ENCODE peak calls at places on chromosomes 5 and 9, in four cellular contexts. E is IMR-90, O is RWPE1, B is WERI-Rb-1. Z is an unnamed sample.

GRCh38 chr5:146606838-146607237 is 90.8 kb upstream of the GPR151 start:
- DNase-seq in E (no peak), O (no peak), B (no peak), Z (no peak)

GRCh38 chr5:44952376-44952775 is 143.6 kb downstream of the MRPS30 start:
- DNase-seq in E (peak; percentile 15), O (peak; percentile 26), B (peak; percentile 16), Z (no peak)

GRCh38 chr9:93127395-93127911 is 6.6 kb downstream of the NINJ1 start:
- DNase-seq in E (no peak), O (no peak), B (no peak), Z (peak; percentile 50)

GRCh38 chr9:34566972-34567371 is 22.6 kb downstream of the CNTFR start:
- DNase-seq in E (no peak), O (no peak), B (no peak), Z (no peak)

GRCh38 chr9:6229604-6230003 is 14.0 kb downstream of the IL33 start:
- DNase-seq in E (peak; percentile 12), O (no peak), B (no peak), Z (no peak)

GRCh38 chr5:44862808-44863207 is 54.1 kb downstream of the MRPS30 start:
- DNase-seq in E (peak; percentile 1), O (peak; percentile 18), B (no peak), Z (no peak)

GRCh38 chr9:138049779-138050471 is 172.3 kb downstream of the CACNA1B start:
- DNase-seq in E (no peak), O (no peak), B (no peak), Z (peak; percentile 38)

GRCh38 chr5:172773481-172774469 is 2.8 kb upstream of the DUSP1 start:
- DNase-seq in E (peak; percentile 51), O (no peak), B (peak; percentile 64), Z (peak; percentile 71)

GRCh38 chr9:27125030-27125429 is 16.0 kb downstream of the TEK start:
- DNase-seq in E (peak; percentile 99), O (peak; percentile 91), B (no peak), Z (no peak)

GRCh38 chr9:86842573-86842972 is 104.7 kb downstream of the GAS1 start:
- DNase-seq in E (no peak), O (no peak), B (no peak), Z (no peak)

GRCh38 chr5:64971538-64971937 is 202.8 kb downstream of the CWC27 start:
- DNase-seq in E (peak; percentile 48), O (no peak), B (no peak), Z (no peak)

GRCh38 chr9:37215456-37216229 is 95.3 kb downstream of the ZCCHC7 start:
- DNase-seq in E (peak; percentile 55), O (peak; percentile 57), B (no peak), Z (no peak)

GRCh38 chr9:96392263-96392662 is 8.8 kb upstream of the SLC35D2 start:
- DNase-seq in E (no peak), O (no peak), B (no peak), Z (no peak)

GRCh38 chr9:98081477-98082219 is 25.1 kb downstream of the NANS start:
- DNase-seq in E (peak; percentile 50), O (peak; percentile 85), B (no peak), Z (no peak)

GRCh38 chr9:20570756-20571155 is 51.5 kb downstream of the MLLT3 start:
- DNase-seq in E (peak; percentile 87), O (peak; percentile 20), B (no peak), Z (no peak)

GRCh38 chr5:95664204-95664786 is 17.7 kb downstream of the RFESD start:
- DNase-seq in E (peak; percentile 49), O (peak; percentile 26), B (no peak), Z (no peak)

GRCh38 chr9:77887660-77888059 is 144.0 kb downstream of the GNAQ start:
- DNase-seq in E (no peak), O (no peak), B (no peak), Z (no peak)

GRCh38 chr5:11797132-11797531 is 107.1 kb downstream of the CTNND2 start:
- DNase-seq in E (no peak), O (no peak), B (no peak), Z (no peak)

GRCh38 chr9:31364171-31364570 is 1020.3 kb upstream of the ACO1 start:
- DNase-seq in E (no peak), O (no peak), B (no peak), Z (no peak)

GRCh38 chr5:33379757-33380156 is 61.0 kb upstream of the TARS1 start:
- DNase-seq in E (peak; percentile 47), O (no peak), B (peak; percentile 9), Z (no peak)

GRCh38 chr5:133714161-133714915 is 102.0 kb upstream of the FSTL4 start:
- DNase-seq in E (no peak), O (no peak), B (no peak), Z (no peak)

GRCh38 chr5:2996248-2996647 is 244.8 kb upstream of the IRX2 start:
- DNase-seq in E (no peak), O (no peak), B (no peak), Z (no peak)

GRCh38 chr5:150999704-151000452 is 20.5 kb upstream of the GPX3 start:
- DNase-seq in E (peak; percentile 14), O (no peak), B (no peak), Z (no peak)

GRCh38 chr9:101397746-101398334 is 578 bp downstream of the MRPL50 start:
- DNase-seq in E (no peak), O (no peak), B (no peak), Z (no peak)

GRCh38 chr9:81224166-81224858 is 465.0 kb downstream of the TLE1 start:
- DNase-seq in E (no peak), O (no peak), B (peak; percentile 27), Z (no peak)

GRCh38 chr9:91001146-91001611 is 199.6 kb downstream of the SYK start:
- DNase-seq in E (peak; percentile 61), O (peak; percentile 99), B (no peak), Z (no peak)

GRCh38 chr5:78640622-78641021 is 8.0 kb downstream of the LHFPL2 start:
- DNase-seq in E (peak; percentile 41), O (peak; percentile 46), B (no peak), Z (no peak)

GRCh38 chr5:39584921-39585320 is 160.1 kb upstream of the DAB2 start:
- DNase-seq in E (peak; percentile 21), O (no peak), B (no peak), Z (no peak)

GRCh38 chr9:13750639-13751038 is 471.1 kb upstream of the MPDZ start:
- DNase-seq in E (no peak), O (no peak), B (peak; percentile 62), Z (no peak)

GRCh38 chr9:21778300-21778699 is 24.1 kb upstream of the MTAP start:
- DNase-seq in E (peak; percentile 69), O (peak; percentile 19), B (no peak), Z (no peak)

GRCh38 chr5:172133359-172134029 is 54.5 kb downstream of the STK10 start:
- DNase-seq in E (peak; percentile 92), O (peak; percentile 90), B (no peak), Z (peak; percentile 97)

GRCh38 chr5:108720416-108720815 is 27.3 kb upstream of the FER start:
- DNase-seq in E (peak; percentile 21), O (peak; percentile 24), B (no peak), Z (no peak)

GRCh38 chr5:107135391-107135790 is 535.3 kb downstream of the EFNA5 start:
- DNase-seq in E (peak; percentile 38), O (no peak), B (no peak), Z (no peak)

GRCh38 chr5:142960309-142960696 is 190.1 kb downstream of the ARHGAP26 start:
- DNase-seq in E (peak; percentile 86), O (peak; percentile 83), B (no peak), Z (peak; percentile 70)

GRCh38 chr5:175873090-175873454 is 1.7 kb downstream of the CPLX2 start:
- DNase-seq in E (no peak), O (no peak), B (peak; percentile 86), Z (no peak)

GRCh38 chr5:9776525-9776924 is 146.4 kb upstream of the TAS2R1 start:
- DNase-seq in E (peak; percentile 91), O (no peak), B (no peak), Z (no peak)

GRCh38 chr5:9780501-9780900 is 150.3 kb upstream of the TAS2R1 start:
- DNase-seq in E (no peak), O (no peak), B (no peak), Z (no peak)

GRCh38 chr5:9775339-9775738 is 145.2 kb upstream of the TAS2R1 start:
- DNase-seq in E (peak; percentile 73), O (no peak), B (no peak), Z (no peak)

GRCh38 chr5:9771079-9771478 is 140.9 kb upstream of the TAS2R1 start:
- DNase-seq in E (no peak), O (no peak), B (no peak), Z (no peak)

DNA sequence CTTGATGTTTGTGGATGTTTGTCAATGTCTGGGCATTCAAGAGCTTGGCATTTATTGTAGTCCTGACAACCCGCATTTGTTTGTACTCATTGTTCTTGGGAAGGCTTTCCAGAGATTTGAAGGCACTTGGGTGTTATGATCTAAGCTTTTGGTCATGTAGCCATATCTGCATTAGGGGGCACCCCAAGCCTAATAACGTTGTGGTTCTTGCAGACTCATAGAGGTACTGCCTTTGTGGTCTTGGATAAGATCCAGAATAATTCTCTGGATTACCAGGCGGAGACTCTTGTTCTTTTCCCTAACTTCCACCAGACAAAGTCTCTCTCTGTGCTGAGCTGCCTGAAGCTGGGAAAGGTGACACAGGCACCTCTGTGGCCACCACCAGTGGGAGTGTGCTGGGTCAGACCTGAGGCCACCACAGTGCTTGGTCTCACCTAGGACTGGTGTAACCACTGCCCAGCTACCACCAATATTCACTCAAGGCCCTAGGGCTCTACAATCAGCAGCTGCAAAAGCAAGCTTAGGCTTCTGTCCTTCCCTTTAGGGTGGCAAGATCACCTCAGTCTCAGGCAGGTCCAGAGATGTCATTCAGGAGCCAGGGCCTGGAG is 144.4 kb upstream of the TAS2R1 start:
- DNase-seq in E (peak; percentile 84), O (no peak), B (peak; percentile 77), Z (no peak)
- TF ChIP-seq CTCF in E (peak; percentile 63), O (no peak), B (peak; percentile 67), Z (no peak)

GRCh38 chr5:73288803-73289720 is 116.1 kb downstream of the TMEM174 start:
- DNase-seq in E (no peak), O (no peak), B (no peak), Z (no peak)

GRCh38 chr5:73292816-73293459 is 119.9 kb downstream of the TMEM174 start:
- DNase-seq in E (no peak), O (peak; percentile 41), B (no peak), Z (no peak)

GRCh38 chr5:73291873-73292272 is 118.9 kb downstream of the TMEM174 start:
- DNase-seq in E (no peak), O (no peak), B (no peak), Z (no peak)

GRCh38 chr5:73286891-73287290 is 113.9 kb downstream of the TMEM174 start:
- DNase-seq in E (peak; percentile 18), O (no peak), B (no peak), Z (no peak)

DNA sequence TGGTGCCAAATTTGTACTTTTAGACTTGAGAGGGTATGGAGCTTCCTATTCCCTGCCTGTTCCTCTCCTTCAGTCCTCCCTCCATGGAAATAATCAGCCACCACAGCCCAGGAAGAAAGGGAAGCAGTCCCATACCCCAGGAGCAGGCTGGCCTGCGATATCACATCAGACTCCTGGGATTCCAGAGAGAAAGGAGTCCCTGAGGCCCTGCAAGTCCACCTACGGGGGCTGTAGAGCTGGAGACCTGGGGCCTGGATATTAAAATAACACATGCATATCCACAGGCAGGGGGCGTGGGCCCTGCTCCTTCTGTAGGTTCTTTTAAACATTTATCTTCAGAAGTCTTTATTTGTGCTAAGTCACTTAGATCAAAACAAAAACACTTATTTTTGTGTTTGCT is 117.2 kb downstream of the TMEM174 start:
- DNase-seq in E (no peak), O (no peak), B (no peak), Z (no peak)
- TF ChIP-seq CTCF in E (no peak), O (no peak), B (no peak), Z (no peak)

GRCh38 chr9:10045598-10045997 is 567.2 kb downstream of the PTPRD start:
- DNase-seq in E (peak; percentile 24), O (no peak), B (no peak), Z (no peak)
- TF ChIP-seq CTCF in E (peak; percentile 58), O (peak; percentile 71), B (peak; percentile 18), Z (no peak)

GRCh38 chr5:127373858-127374491 is 83.4 kb downstream of the MEGF10 start:
- DNase-seq in E (no peak), O (no peak), B (no peak), Z (no peak)
- TF ChIP-seq CTCF in E (no peak), O (peak; percentile 18), B (peak; percentile 8), Z (peak; percentile 52)